ENCODE peak calls at places on chromosomes 5 and 9, in ten cellular contexts. One of them, this sample, is unnamed.

GRCh38 chr5:131939690-131940345 is 5.6 kb downstream of the MEIKIN start:
- DNase-seq in transverse colon: no peak
- DNase-seq in HepG2: no peak
- DNase-seq in psoas muscle: no peak
- DNase-seq in cardiac muscle cell: no peak
- DNase-seq in heart left ventricle: no peak
- DNase-seq in right atrium auricular region: no peak
- DNase-seq in mucosa of descending colon: no peak
- DNase-seq in AG04450: no peak
- DNase-seq in tibial nerve: no peak
- DNase-seq in this sample: no peak

GRCh38 chr9:34591091-34591910 is 1.8 kb upstream of the CNTFR start:
- DNase-seq in transverse colon: peak
- DNase-seq in HepG2: peak
- DNase-seq in psoas muscle: peak
- DNase-seq in cardiac muscle cell: peak
- DNase-seq in heart left ventricle: peak
- DNase-seq in right atrium auricular region: peak
- DNase-seq in mucosa of descending colon: peak
- DNase-seq in AG04450: peak
- DNase-seq in tibial nerve: peak
- DNase-seq in this sample: peak

GRCh38 chr5:37893414-37894134 is 53.7 kb upstream of the GDNF start:
- DNase-seq in transverse colon: no peak
- DNase-seq in HepG2: no peak
- DNase-seq in psoas muscle: no peak
- DNase-seq in cardiac muscle cell: no peak
- DNase-seq in heart left ventricle: no peak
- DNase-seq in right atrium auricular region: no peak
- DNase-seq in mucosa of descending colon: no peak
- DNase-seq in AG04450: no peak
- DNase-seq in tibial nerve: no peak
- DNase-seq in this sample: no peak

GRCh38 chr9:126456802-126457547 is 130.3 kb downstream of the MVB12B start:
- DNase-seq in transverse colon: no peak
- DNase-seq in HepG2: no peak
- DNase-seq in psoas muscle: no peak
- DNase-seq in cardiac muscle cell: no peak
- DNase-seq in heart left ventricle: no peak
- DNase-seq in right atrium auricular region: no peak
- DNase-seq in mucosa of descending colon: no peak
- DNase-seq in AG04450: no peak
- DNase-seq in tibial nerve: no peak
- DNase-seq in this sample: peak

GRCh38 chr5:68950111-68950510 is 143.7 kb upstream of the SLC30A5 start:
- DNase-seq in transverse colon: no peak
- DNase-seq in HepG2: no peak
- DNase-seq in psoas muscle: no peak
- DNase-seq in cardiac muscle cell: no peak
- DNase-seq in heart left ventricle: no peak
- DNase-seq in right atrium auricular region: no peak
- DNase-seq in mucosa of descending colon: no peak
- DNase-seq in AG04450: no peak
- DNase-seq in tibial nerve: no peak
- DNase-seq in this sample: no peak

GRCh38 chr5:76642390-76643040 is 19.3 kb upstream of the F2RL2 start:
- DNase-seq in transverse colon: no peak
- DNase-seq in HepG2: no peak
- DNase-seq in psoas muscle: no peak
- DNase-seq in cardiac muscle cell: peak
- DNase-seq in heart left ventricle: no peak
- DNase-seq in right atrium auricular region: no peak
- DNase-seq in mucosa of descending colon: no peak
- DNase-seq in AG04450: peak
- DNase-seq in tibial nerve: no peak
- DNase-seq in this sample: no peak

GRCh38 chr9:93950619-93951601 is 4.2 kb downstream of the BARX1 start:
- DNase-seq in transverse colon: peak
- DNase-seq in HepG2: no peak
- DNase-seq in psoas muscle: no peak
- DNase-seq in cardiac muscle cell: no peak
- DNase-seq in heart left ventricle: no peak
- DNase-seq in right atrium auricular region: no peak
- DNase-seq in mucosa of descending colon: peak
- DNase-seq in AG04450: no peak
- DNase-seq in tibial nerve: peak
- DNase-seq in this sample: no peak

GRCh38 chr9:91783876-91784672 is 166.0 kb downstream of the ROR2 start:
- DNase-seq in transverse colon: no peak
- DNase-seq in HepG2: no peak
- DNase-seq in psoas muscle: no peak
- DNase-seq in cardiac muscle cell: no peak
- DNase-seq in heart left ventricle: no peak
- DNase-seq in right atrium auricular region: no peak
- DNase-seq in mucosa of descending colon: no peak
- DNase-seq in AG04450: no peak
- DNase-seq in tibial nerve: no peak
- DNase-seq in this sample: no peak

GRCh38 chr9:98922721-98923435 is 20.8 kb upstream of the COL15A1 start:
- DNase-seq in transverse colon: no peak
- DNase-seq in HepG2: no peak
- DNase-seq in psoas muscle: no peak
- DNase-seq in cardiac muscle cell: peak
- DNase-seq in heart left ventricle: no peak
- DNase-seq in right atrium auricular region: no peak
- DNase-seq in mucosa of descending colon: no peak
- DNase-seq in AG04450: no peak
- DNase-seq in tibial nerve: no peak
- DNase-seq in this sample: no peak

GRCh38 chr9:114273461-114273881 is 49.4 kb upstream of the ORM1 start:
- DNase-seq in transverse colon: no peak
- DNase-seq in HepG2: no peak
- DNase-seq in psoas muscle: no peak
- DNase-seq in cardiac muscle cell: no peak
- DNase-seq in heart left ventricle: no peak
- DNase-seq in right atrium auricular region: no peak
- DNase-seq in mucosa of descending colon: no peak
- DNase-seq in AG04450: no peak
- DNase-seq in tibial nerve: no peak
- DNase-seq in this sample: peak

GRCh38 chr9:108874058-108874788 is 12.2 kb downstream of the ACTL7A start:
- DNase-seq in transverse colon: no peak
- DNase-seq in HepG2: no peak
- DNase-seq in psoas muscle: no peak
- DNase-seq in cardiac muscle cell: no peak
- DNase-seq in heart left ventricle: no peak
- DNase-seq in right atrium auricular region: no peak
- DNase-seq in mucosa of descending colon: no peak
- DNase-seq in AG04450: no peak
- DNase-seq in tibial nerve: no peak
- DNase-seq in this sample: no peak

GRCh38 chr9:14926941-14927624 is 16.9 kb upstream of the FREM1 start:
- DNase-seq in transverse colon: no peak
- DNase-seq in HepG2: no peak
- DNase-seq in psoas muscle: no peak
- DNase-seq in cardiac muscle cell: peak
- DNase-seq in heart left ventricle: no peak
- DNase-seq in right atrium auricular region: no peak
- DNase-seq in mucosa of descending colon: no peak
- DNase-seq in AG04450: no peak
- DNase-seq in tibial nerve: no peak
- DNase-seq in this sample: no peak

GRCh38 chr5:24294324-24294723 is 350.5 kb downstream of the CDH10 start:
- DNase-seq in transverse colon: no peak
- DNase-seq in HepG2: no peak
- DNase-seq in psoas muscle: no peak
- DNase-seq in cardiac muscle cell: no peak
- DNase-seq in heart left ventricle: no peak
- DNase-seq in right atrium auricular region: no peak
- DNase-seq in mucosa of descending colon: no peak
- DNase-seq in AG04450: no peak
- DNase-seq in tibial nerve: no peak
- DNase-seq in this sample: no peak

GRCh38 chr5:11322133-11322532 is 561.1 kb upstream of the DAP start:
- DNase-seq in transverse colon: no peak
- DNase-seq in HepG2: no peak
- DNase-seq in psoas muscle: no peak
- DNase-seq in cardiac muscle cell: no peak
- DNase-seq in heart left ventricle: no peak
- DNase-seq in right atrium auricular region: no peak
- DNase-seq in mucosa of descending colon: no peak
- DNase-seq in AG04450: no peak
- DNase-seq in tibial nerve: peak
- DNase-seq in this sample: no peak

GRCh38 chr5:142426129-142426641 is 101.4 kb upstream of the SPRY4 start:
- DNase-seq in transverse colon: peak
- DNase-seq in HepG2: no peak
- DNase-seq in psoas muscle: peak
- DNase-seq in cardiac muscle cell: no peak
- DNase-seq in heart left ventricle: peak
- DNase-seq in right atrium auricular region: peak
- DNase-seq in mucosa of descending colon: peak
- DNase-seq in AG04450: no peak
- DNase-seq in tibial nerve: no peak
- DNase-seq in this sample: no peak

GRCh38 chr5:10306806-10307205 is 896 bp downstream of the CMBL start:
- DNase-seq in transverse colon: no peak
- DNase-seq in HepG2: no peak
- DNase-seq in psoas muscle: no peak
- DNase-seq in cardiac muscle cell: no peak
- DNase-seq in heart left ventricle: no peak
- DNase-seq in right atrium auricular region: no peak
- DNase-seq in mucosa of descending colon: no peak
- DNase-seq in AG04450: no peak
- DNase-seq in tibial nerve: no peak
- DNase-seq in this sample: no peak

GRCh38 chr9:105103776-105104175 is 140.7 kb upstream of the SLC44A1 start:
- DNase-seq in transverse colon: no peak
- DNase-seq in HepG2: no peak
- DNase-seq in psoas muscle: no peak
- DNase-seq in cardiac muscle cell: no peak
- DNase-seq in heart left ventricle: no peak
- DNase-seq in right atrium auricular region: no peak
- DNase-seq in mucosa of descending colon: no peak
- DNase-seq in AG04450: no peak
- DNase-seq in tibial nerve: no peak
- DNase-seq in this sample: no peak

DNA sequence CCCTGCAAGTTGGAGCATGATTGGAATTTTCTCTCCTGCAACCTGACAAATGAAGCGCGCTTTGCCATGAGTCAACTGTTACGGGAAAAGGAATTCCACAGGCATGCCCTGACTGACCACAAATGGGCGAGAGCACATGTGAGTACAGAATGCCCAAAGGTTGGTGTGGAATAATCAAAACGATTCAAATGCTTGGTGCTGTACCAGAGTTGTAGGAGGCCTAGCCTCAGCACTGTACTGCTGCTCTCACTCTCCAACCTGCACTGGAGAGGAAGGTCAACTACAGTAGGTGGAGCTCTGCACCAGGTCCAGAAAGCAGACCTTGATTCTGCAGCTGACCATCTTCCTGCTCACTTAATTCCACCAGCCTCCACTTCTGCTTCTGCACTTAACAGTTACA is 406.9 kb upstream of the ACTBL2 start:
- DNase-seq in transverse colon: peak
- DNase-seq in HepG2: peak
- DNase-seq in psoas muscle: no peak
- DNase-seq in cardiac muscle cell: peak
- DNase-seq in heart left ventricle: no peak
- DNase-seq in right atrium auricular region: no peak
- DNase-seq in mucosa of descending colon: peak
- DNase-seq in AG04450: peak
- DNase-seq in tibial nerve: no peak
- DNase-seq in this sample: no peak
- TF ChIP-seq CTCF in transverse colon: no peak
- TF ChIP-seq CTCF in HepG2: peak
- TF ChIP-seq CTCF in psoas muscle: peak
- TF ChIP-seq CTCF in cardiac muscle cell: peak
- TF ChIP-seq CTCF in heart left ventricle: peak
- TF ChIP-seq CTCF in right atrium auricular region: peak
- TF ChIP-seq CTCF in mucosa of descending colon: no peak
- TF ChIP-seq CTCF in AG04450: peak
- TF ChIP-seq CTCF in tibial nerve: no peak
- TF ChIP-seq CTCF in this sample: no peak

GRCh38 chr5:140240987-140241706 is 61.8 kb downstream of the PFDN1 start:
- DNase-seq in transverse colon: peak
- DNase-seq in HepG2: peak
- DNase-seq in psoas muscle: peak
- DNase-seq in cardiac muscle cell: peak
- DNase-seq in heart left ventricle: peak
- DNase-seq in right atrium auricular region: peak
- DNase-seq in mucosa of descending colon: peak
- DNase-seq in AG04450: peak
- DNase-seq in tibial nerve: peak
- DNase-seq in this sample: peak
- H3K4me3 ChIP-seq in transverse colon: no peak
- H3K4me3 ChIP-seq in HepG2: peak
- H3K4me3 ChIP-seq in psoas muscle: no peak
- H3K4me3 ChIP-seq in cardiac muscle cell: no peak
- H3K4me3 ChIP-seq in heart left ventricle: no peak
- H3K4me3 ChIP-seq in right atrium auricular region: no peak
- H3K4me3 ChIP-seq in mucosa of descending colon: no peak
- H3K4me3 ChIP-seq in AG04450: no peak
- H3K4me3 ChIP-seq in tibial nerve: no peak
- H3K4me3 ChIP-seq in this sample: no peak

GRCh38 chr5:179749857-179750508 is 17.4 kb downstream of the MAML1 start:
- DNase-seq in transverse colon: no peak
- DNase-seq in HepG2: no peak
- DNase-seq in psoas muscle: no peak
- DNase-seq in cardiac muscle cell: no peak
- DNase-seq in heart left ventricle: no peak
- DNase-seq in right atrium auricular region: no peak
- DNase-seq in mucosa of descending colon: no peak
- DNase-seq in AG04450: no peak
- DNase-seq in tibial nerve: no peak
- DNase-seq in this sample: no peak
- TF ChIP-seq CTCF in transverse colon: no peak
- TF ChIP-seq CTCF in HepG2: no peak
- TF ChIP-seq CTCF in psoas muscle: no peak
- TF ChIP-seq CTCF in cardiac muscle cell: no peak
- TF ChIP-seq CTCF in heart left ventricle: no peak
- TF ChIP-seq CTCF in right atrium auricular region: no peak
- TF ChIP-seq CTCF in mucosa of descending colon: no peak
- TF ChIP-seq CTCF in AG04450: no peak
- TF ChIP-seq CTCF in tibial nerve: no peak
- TF ChIP-seq CTCF in this sample: no peak

GRCh38 chr5:127369772-127370171 is 79.2 kb downstream of the MEGF10 start:
- DNase-seq in transverse colon: no peak
- DNase-seq in HepG2: no peak
- DNase-seq in psoas muscle: peak
- DNase-seq in cardiac muscle cell: no peak
- DNase-seq in heart left ventricle: no peak
- DNase-seq in right atrium auricular region: no peak
- DNase-seq in mucosa of descending colon: no peak
- DNase-seq in AG04450: no peak
- DNase-seq in tibial nerve: no peak
- DNase-seq in this sample: no peak
- H3K4me3 ChIP-seq in transverse colon: no peak
- H3K4me3 ChIP-seq in HepG2: no peak
- H3K4me3 ChIP-seq in psoas muscle: no peak
- H3K4me3 ChIP-seq in cardiac muscle cell: no peak
- H3K4me3 ChIP-seq in heart left ventricle: no peak
- H3K4me3 ChIP-seq in right atrium auricular region: no peak
- H3K4me3 ChIP-seq in mucosa of descending colon: no peak
- H3K4me3 ChIP-seq in AG04450: no peak
- H3K4me3 ChIP-seq in tibial nerve: no peak
- H3K4me3 ChIP-seq in this sample: no peak

GRCh38 chr9:37663926-37664325 is 13.2 kb downstream of the FRMPD1 start:
- DNase-seq in transverse colon: no peak
- DNase-seq in HepG2: no peak
- DNase-seq in psoas muscle: no peak
- DNase-seq in cardiac muscle cell: no peak
- DNase-seq in heart left ventricle: no peak
- DNase-seq in right atrium auricular region: no peak
- DNase-seq in mucosa of descending colon: no peak
- DNase-seq in AG04450: no peak
- DNase-seq in tibial nerve: no peak
- DNase-seq in this sample: no peak
- TF ChIP-seq CTCF in transverse colon: no peak
- TF ChIP-seq CTCF in HepG2: no peak
- TF ChIP-seq CTCF in psoas muscle: no peak
- TF ChIP-seq CTCF in cardiac muscle cell: no peak
- TF ChIP-seq CTCF in heart left ventricle: no peak
- TF ChIP-seq CTCF in right atrium auricular region: no peak
- TF ChIP-seq CTCF in mucosa of descending colon: no peak
- TF ChIP-seq CTCF in AG04450: no peak
- TF ChIP-seq CTCF in tibial nerve: no peak
- TF ChIP-seq CTCF in this sample: no peak

This sample was measured in tibial artery.